ENCODE peak calls at places on chromosomes 5 and 9, in four cellular contexts. P is heart left ventricle, V is HCT116, X is adrenal gland. I is an unnamed sample.

GRCh38 chr9:86410281-86410680 is 56.1 kb upstream of the TUT7 start:
- DNase-seq in X (no peak), P (no peak), V (no peak), I (no peak)

GRCh38 chr5:57383093-57383861 is 99.3 kb downstream of the ACTBL2 start:
- DNase-seq in X (peak; percentile 37), P (peak; percentile 33), V (peak; percentile 92), I (no peak)

GRCh38 chr5:1737790-1738405 is 61.7 kb downstream of the MRPL36 start:
- DNase-seq in V (peak; percentile 22), P (no peak), X (peak; percentile 40), I (peak; percentile 40)

GRCh38 chr5:133236976-133237375 is 185.2 kb downstream of the HSPA4 start:
- DNase-seq in P (no peak), V (no peak), X (no peak), I (peak; percentile 57)

GRCh38 chr5:2223303-2223702 is 340.6 kb upstream of the IRX4 start:
- DNase-seq in V (no peak), P (no peak), X (no peak), I (peak; percentile 10)

GRCh38 chr9:14428781-14429230 is 114.9 kb upstream of the NFIB start:
- DNase-seq in P (peak; percentile 67), X (peak; percentile 81), V (peak; percentile 57), I (peak; percentile 51)

GRCh38 chr5:149749481-149750365 is 19.6 kb downstream of the PPARGC1B start:
- DNase-seq in X (peak; percentile 42), V (no peak), P (no peak), I (no peak)

GRCh38 chr5:170434953-170435605 is 45.9 kb upstream of the KCNMB1 start:
- DNase-seq in V (peak; percentile 32), P (peak; percentile 48), X (peak; percentile 68), I (peak; percentile 91)

GRCh38 chr5:96123418-96123817 is 161.8 kb upstream of the ELL2 start:
- DNase-seq in P (no peak), X (no peak), V (no peak), I (no peak)

GRCh38 chr5:88660947-88661869 is 221.8 kb downstream of the MEF2C start:
- DNase-seq in V (peak; percentile 68), P (peak; percentile 44), X (peak; percentile 89), I (no peak)

GRCh38 chr5:132771559-132771998 is 5.5 kb downstream of the SEPTIN8 start:
- DNase-seq in X (peak; percentile 30), P (peak; percentile 57), V (no peak), I (peak; percentile 82)

GRCh38 chr5:31728039-31728438 is 89.1 kb downstream of the PDZD2 start:
- DNase-seq in P (no peak), V (no peak), X (no peak), I (no peak)

GRCh38 chr9:15444141-15444540 is 21.5 kb downstream of the SNAPC3 start:
- DNase-seq in P (no peak), X (no peak), V (no peak), I (no peak)

GRCh38 chr5:20353481-20353880 is 365.5 kb upstream of the CDH18 start:
- DNase-seq in X (no peak), V (no peak), P (no peak), I (no peak)

GRCh38 chr9:37582548-37583157 is 6.5 kb upstream of the FBXO10 start:
- DNase-seq in X (peak; percentile 27), P (no peak), V (peak; percentile 42), I (no peak)

GRCh38 chr5:66596791-66597757 is 881 bp downstream of the MAST4 start:
- DNase-seq in P (peak; percentile 66), X (peak; percentile 69), V (no peak), I (no peak)

GRCh38 chr5:43243270-43243669 is 51.2 kb downstream of the NIM1K start:
- DNase-seq in V (no peak), P (no peak), X (no peak), I (no peak)

GRCh38 chr5:40406426-40407211 is 273.1 kb upstream of the PTGER4 start:
- DNase-seq in P (no peak), V (no peak), X (peak; percentile 20), I (no peak)

GRCh38 chr5:171494452-171495121 is 75.1 kb downstream of the FGF18 start:
- DNase-seq in P (peak; percentile 75), X (peak; percentile 80), V (peak; percentile 52), I (peak; percentile 60)

GRCh38 chr5:749101-749670 is 35.3 kb downstream of the ZDHHC11B start:
- DNase-seq in V (no peak), X (no peak), P (peak; percentile 22), I (no peak)

GRCh38 chr9:87659534-87660419 is 66.1 kb upstream of the CTSL start:
- DNase-seq in X (no peak), P (no peak), V (no peak), I (peak; percentile 79)

GRCh38 chr9:87656485-87656884 is 69.4 kb upstream of the CTSL start:
- DNase-seq in P (no peak), V (no peak), X (no peak), I (peak; percentile 63)

GRCh38 chr9:87657190-87657589 is 68.7 kb upstream of the CTSL start:
- DNase-seq in V (no peak), P (no peak), X (peak; percentile 57), I (peak; percentile 76)

GRCh38 chr9:87657893-87658292 is 68.0 kb upstream of the CTSL start:
- DNase-seq in V (no peak), X (no peak), P (no peak), I (peak; percentile 79)

DNA sequence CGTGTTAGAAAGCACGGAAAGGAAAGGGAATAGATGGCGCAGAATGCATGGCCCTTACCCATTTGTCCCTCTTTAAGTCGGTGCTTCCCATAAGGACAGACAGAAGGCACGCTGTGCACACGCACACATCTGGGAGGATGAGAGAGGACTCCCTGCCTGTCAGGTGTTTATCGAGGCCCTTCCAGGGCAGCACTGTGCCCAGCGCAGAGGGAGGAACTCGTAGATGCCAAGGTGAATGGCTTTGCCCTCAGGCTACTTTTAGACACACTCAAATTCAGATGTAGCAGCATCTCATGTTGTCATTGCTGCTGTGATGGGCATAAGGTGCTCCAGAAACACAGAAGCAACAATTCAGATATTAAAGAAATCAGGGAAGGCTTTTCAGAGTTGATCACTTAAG is 70.2 kb upstream of the CTSL start:
- DNase-seq in P (no peak), X (no peak), V (no peak), I (peak; percentile 36)
- TF ChIP-seq POLR2A in P (no peak), X (no peak), V (no peak), I (no peak)

GRCh38 chr9:35771079-35771441 is 17.0 kb upstream of the MSMP start:
- DNase-seq in V (no peak), P (peak; percentile 65), X (peak; percentile 59), I (no peak)

GRCh38 chr9:35774907-35775635 is 16.3 kb upstream of the NPR2 start:
- DNase-seq in X (peak; percentile 38), V (no peak), P (peak; percentile 48), I (no peak)

GRCh38 chr9:35771524-35771923 is 17.4 kb upstream of the MSMP start:
- DNase-seq in V (no peak), X (peak; percentile 66), P (no peak), I (no peak)

GRCh38 chr9:35776018-35776417 is 15.4 kb upstream of the NPR2 start:
- DNase-seq in V (no peak), P (no peak), X (no peak), I (no peak)

GRCh38 chr9:35771943-35772342 is 17.9 kb upstream of the MSMP start:
- DNase-seq in X (no peak), V (no peak), P (no peak), I (no peak)
- TF ChIP-seq POLR2A in X (no peak), V (no peak), P (no peak), I (no peak)

GRCh38 chr9:128127990-128128835 is 684 bp upstream of the PTGES2 start:
- DNase-seq in P (peak; percentile 80), V (peak; percentile 90), X (peak; percentile 87), I (peak; percentile 80)
- TF ChIP-seq POLR2A in P (peak; percentile 54), V (no peak), X (peak; percentile 14), I (no peak)

GRCh38 chr5:163456840-163457239 is 3.1 kb downstream of the NUDCD2 start:
- DNase-seq in X (no peak), P (no peak), V (no peak), I (no peak)

GRCh38 chr5:163459465-163459887 is 426 bp downstream of the NUDCD2 start:
- DNase-seq in P (no peak), X (no peak), V (no peak), I (no peak)

GRCh38 chr5:163458778-163459405 is 1.0 kb downstream of the NUDCD2 start:
- DNase-seq in P (no peak), X (no peak), V (no peak), I (no peak)

GRCh38 chr5:163453705-163454104 is 6.2 kb downstream of the NUDCD2 start:
- DNase-seq in V (no peak), X (no peak), P (no peak), I (no peak)

DNA sequence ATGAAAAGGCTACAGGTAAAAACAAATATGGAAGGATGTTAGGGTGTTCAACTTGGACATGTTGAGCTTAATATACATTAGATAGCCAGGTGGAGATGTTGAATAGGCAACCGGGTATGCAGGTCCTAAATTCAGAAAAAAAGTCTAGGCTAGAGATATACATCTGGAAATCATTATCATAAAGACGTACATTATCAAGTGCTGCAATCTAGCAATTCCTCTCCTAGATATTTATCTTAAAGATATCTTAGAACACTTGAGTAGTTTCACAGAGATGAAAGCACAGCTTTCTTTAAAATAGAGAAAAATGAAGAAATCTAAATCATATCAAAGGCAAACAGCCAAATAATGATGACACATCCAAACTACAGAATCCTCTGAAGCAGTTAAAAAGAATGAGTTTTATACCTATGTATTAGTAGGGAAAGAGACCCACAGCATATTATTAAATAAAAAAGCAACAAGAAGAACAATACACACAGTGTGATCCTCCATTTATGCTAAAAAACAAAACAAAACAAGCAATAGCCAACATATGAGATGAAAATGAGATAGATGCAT is 3.8 kb downstream of the NUDCD2 start:
- DNase-seq in P (no peak), V (no peak), X (no peak), I (no peak)
- TF ChIP-seq POLR2A in P (no peak), V (no peak), X (no peak), I (no peak)

DNA sequence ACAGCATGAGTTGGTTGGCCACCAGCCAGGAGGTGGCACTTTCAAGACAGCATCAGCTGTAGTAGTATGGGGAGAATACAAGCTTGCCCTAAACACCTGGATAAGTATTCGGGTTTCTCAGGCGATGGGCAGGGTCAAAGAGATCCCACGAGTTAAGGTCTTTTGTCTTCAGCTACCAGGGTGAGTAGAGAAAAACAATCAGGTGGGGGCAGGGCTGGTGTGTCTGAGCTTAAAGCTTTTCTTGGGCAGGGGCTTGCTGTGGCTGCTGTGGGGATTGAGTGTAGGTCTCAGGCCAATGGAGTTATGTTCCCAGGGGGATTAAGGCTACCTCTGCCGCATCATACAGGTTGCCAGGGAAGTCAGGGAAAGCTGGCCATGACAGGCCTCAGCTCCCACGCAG is 7.6 kb upstream of the C5orf47 start:
- DNase-seq in P (no peak), X (no peak), V (no peak), I (no peak)
- TF ChIP-seq POLR2A in P (no peak), X (no peak), V (no peak), I (no peak)

GRCh38 chr5:178058321-178059012 is 54.9 kb upstream of the N4BP3 start:
- DNase-seq in P (no peak), X (no peak), V (no peak), I (no peak)
- TF ChIP-seq POLR2A in P (no peak), X (no peak), V (no peak), I (no peak)

GRCh38 chr5:52799983-52800393 is 12.3 kb downstream of the ITGA1 start:
- DNase-seq in V (peak; percentile 83), P (peak; percentile 96), X (peak; percentile 95), I (peak; percentile 92)
- TF ChIP-seq POLR2A in V (peak; percentile 45), P (peak; percentile 66), X (peak; percentile 69), I (no peak)